ENCODE peak calls at places on chromosome 20, in four cellular contexts. U, E, M and O are unnamed samples.

GRCh38 chr20:57660510-57661199 is 40.4 kb upstream of the ZBP1 start:
- DNase-seq in U (no peak), E (no peak), M (peak; percentile 40), O (no peak)

GRCh38 chr20:16411361-16411760 is 161.9 kb downstream of the KIF16B start:
- DNase-seq in E (no peak), U (no peak), M (no peak), O (no peak)

GRCh38 chr20:37841389-37841788 is 61.5 kb upstream of the VSTM2L start:
- DNase-seq in E (no peak), M (no peak), U (peak; percentile 57), O (no peak)

GRCh38 chr20:7828437-7828836 is 111.8 kb downstream of the HAO1 start:
- DNase-seq in U (no peak), M (no peak), E (no peak), O (no peak)

GRCh38 chr20:48632017-48632824 is 195.6 kb downstream of the PREX1 start:
- DNase-seq in M (no peak), E (no peak), U (no peak), O (no peak)

GRCh38 chr20:50520222-50520877 is 10.2 kb downstream of the PTPN1 start:
- DNase-seq in M (no peak), U (no peak), E (no peak), O (no peak)

GRCh38 chr20:17854307-17854903 is 114.2 kb downstream of the SNX5 start:
- DNase-seq in E (no peak), U (peak; percentile 67), M (no peak), O (peak; percentile 49)

GRCh38 chr20:45345104-45345936 is 2.9 kb downstream of the SDC4 start:
- DNase-seq in M (no peak), U (peak; percentile 88), E (no peak), O (no peak)

GRCh38 chr20:21020656-21021004 is 85.5 kb downstream of the LINC00237 start:
- DNase-seq in E (no peak), M (no peak), U (no peak), O (no peak)

GRCh38 chr20:24785141-24785924 is 163.7 kb upstream of the CST7 start:
- DNase-seq in U (no peak), M (no peak), E (no peak), O (no peak)

GRCh38 chr20:56429496-56429895 is 17.4 kb downstream of the CASS4 start:
- DNase-seq in M (peak; percentile 40), U (no peak), E (no peak), O (no peak)

GRCh38 chr20:57947421-57948176 is 237.8 kb upstream of the PMEPA1 start:
- DNase-seq in U (no peak), M (no peak), E (no peak), O (no peak)

GRCh38 chr20:3716195-3716834 is 3.9 kb upstream of the SIGLEC1 start:
- DNase-seq in M (no peak), E (peak; percentile 9), U (peak; percentile 67), O (peak; percentile 70)

GRCh38 chr20:25009218-25010145 is 16.9 kb upstream of the APMAP start:
- DNase-seq in M (peak; percentile 28), U (no peak), E (no peak), O (no peak)

GRCh38 chr20:24365685-24366084 is 103.7 kb upstream of the SYNDIG1 start:
- DNase-seq in U (no peak), M (no peak), E (no peak), O (no peak)

GRCh38 chr20:11166716-11167115 is 492.9 kb upstream of the JAG1 start:
- DNase-seq in U (no peak), E (no peak), M (no peak), O (no peak)

GRCh38 chr20:23721962-23722361 is 28.8 kb downstream of the CST1 start:
- DNase-seq in U (no peak), M (no peak), E (no peak), O (no peak)

GRCh38 chr20:51985013-51985415 is 182.7 kb upstream of the SALL4 start:
- DNase-seq in M (no peak), E (no peak), U (no peak), O (peak; percentile 64)

GRCh38 chr20:51487525-51488279 is 54.8 kb downstream of the NFATC2 start:
- DNase-seq in U (no peak), E (no peak), M (peak; percentile 59), O (peak; percentile 73)